ENCODE peak calls at places on chromosome 5, in seven cellular contexts. X is thoracic aorta, Y is endothelial cell, G is Calu3, I is bronchial epithelial cell, F is tibial nerve, L is cardiac muscle cell. R is an unnamed sample.

GRCh38 chr5:149762958-149763630 is 33.0 kb downstream of the PPARGC1B start:
- DNase-seq in X (no peak), Y (no peak), G (no peak), I (no peak), F (no peak), L (no peak), R (no peak)

GRCh38 chr5:80238778-80239679 is 16.8 kb downstream of the SERINC5 start:
- DNase-seq in X (no peak), Y (no peak), G (peak; percentile 25), I (no peak), F (peak; percentile 68), L (peak; percentile 75), R (peak; percentile 43)

GRCh38 chr5:153352685-153353219 is 137.7 kb upstream of the GRIA1 start:
- DNase-seq in X (no peak), Y (no peak), G (peak; percentile 12), I (peak; percentile 15), F (no peak), L (no peak), R (no peak)

GRCh38 chr5:3155029-3155428 is 403.6 kb upstream of the IRX2 start:
- DNase-seq in X (no peak), Y (no peak), G (no peak), I (no peak), F (no peak), L (no peak), R (no peak)

GRCh38 chr5:109961755-109962154 is 272.0 kb downstream of the MAN2A1 start:
- DNase-seq in X (no peak), Y (no peak), G (no peak), I (no peak), F (no peak), L (no peak), R (no peak)

GRCh38 chr5:97550164-97550563 is 367.1 kb upstream of the RIOK2 start:
- DNase-seq in X (no peak), Y (no peak), G (no peak), I (peak; percentile 75), F (no peak), L (peak; percentile 37), R (no peak)

GRCh38 chr5:80246995-80247729 is 8.7 kb downstream of the SERINC5 start:
- DNase-seq in X (peak; percentile 65), Y (peak; percentile 25), G (peak; percentile 79), I (peak; percentile 98), F (peak; percentile 42), L (peak; percentile 91), R (no peak)

GRCh38 chr5:173866249-173867172 is 21.6 kb upstream of the CPEB4 start:
- DNase-seq in X (no peak), Y (no peak), G (no peak), I (no peak), F (no peak), L (no peak), R (no peak)

GRCh38 chr5:151274666-151275065 is 21.7 kb downstream of the GM2A start:
- DNase-seq in X (no peak), Y (no peak), G (peak; percentile 50), I (peak; percentile 57), F (no peak), L (no peak), R (no peak)

GRCh38 chr5:66247176-66247960 is 103.3 kb downstream of the SREK1 start:
- DNase-seq in X (no peak), Y (no peak), G (no peak), I (peak; percentile 89), F (no peak), L (peak; percentile 78), R (no peak)

GRCh38 chr5:136215812-136216211 is 22.9 kb upstream of the SMIM32 start:
- DNase-seq in X (no peak), Y (no peak), G (no peak), I (no peak), F (no peak), L (no peak), R (no peak)

GRCh38 chr5:171705036-171705435 is 80.6 kb upstream of the SMIM23 start:
- DNase-seq in X (no peak), Y (no peak), G (no peak), I (no peak), F (no peak), L (no peak), R (no peak)

GRCh38 chr5:115939059-115939458 is 23.2 kb upstream of the LVRN start:
- DNase-seq in X (no peak), Y (no peak), G (no peak), I (no peak), F (no peak), L (no peak), R (no peak)

GRCh38 chr5:17305964-17306725 is 88.7 kb downstream of the BASP1 start:
- DNase-seq in X (no peak), Y (no peak), G (peak; percentile 26), I (peak; percentile 87), F (peak; percentile 34), L (peak; percentile 82), R (peak; percentile 43)

GRCh38 chr5:10689391-10690081 is 71.5 kb downstream of the DAP start:
- DNase-seq in X (no peak), Y (peak; percentile 56), G (peak; percentile 34), I (no peak), F (no peak), L (peak; percentile 36), R (no peak)

GRCh38 chr5:177302354-177303110 is 987 bp downstream of the RAB24 start:
- DNase-seq in X (no peak), Y (no peak), G (no peak), I (no peak), F (no peak), L (peak; percentile 22), R (peak; percentile 36)

GRCh38 chr5:177304392-177305119 is 957 bp downstream of the PRELID1 start:
- DNase-seq in X (no peak), Y (no peak), G (no peak), I (peak; percentile 38), F (no peak), L (no peak), R (peak; percentile 39)

GRCh38 chr5:177303925-177304391 is 359 bp downstream of the PRELID1 start:
- DNase-seq in X (no peak), Y (no peak), G (no peak), I (no peak), F (no peak), L (peak; percentile 25), R (no peak)

GRCh38 chr5:177301503-177302165 is 1.9 kb downstream of the RAB24 start:
- DNase-seq in X (no peak), Y (no peak), G (peak; percentile 86), I (peak; percentile 96), F (no peak), L (no peak), R (no peak)

DNA sequence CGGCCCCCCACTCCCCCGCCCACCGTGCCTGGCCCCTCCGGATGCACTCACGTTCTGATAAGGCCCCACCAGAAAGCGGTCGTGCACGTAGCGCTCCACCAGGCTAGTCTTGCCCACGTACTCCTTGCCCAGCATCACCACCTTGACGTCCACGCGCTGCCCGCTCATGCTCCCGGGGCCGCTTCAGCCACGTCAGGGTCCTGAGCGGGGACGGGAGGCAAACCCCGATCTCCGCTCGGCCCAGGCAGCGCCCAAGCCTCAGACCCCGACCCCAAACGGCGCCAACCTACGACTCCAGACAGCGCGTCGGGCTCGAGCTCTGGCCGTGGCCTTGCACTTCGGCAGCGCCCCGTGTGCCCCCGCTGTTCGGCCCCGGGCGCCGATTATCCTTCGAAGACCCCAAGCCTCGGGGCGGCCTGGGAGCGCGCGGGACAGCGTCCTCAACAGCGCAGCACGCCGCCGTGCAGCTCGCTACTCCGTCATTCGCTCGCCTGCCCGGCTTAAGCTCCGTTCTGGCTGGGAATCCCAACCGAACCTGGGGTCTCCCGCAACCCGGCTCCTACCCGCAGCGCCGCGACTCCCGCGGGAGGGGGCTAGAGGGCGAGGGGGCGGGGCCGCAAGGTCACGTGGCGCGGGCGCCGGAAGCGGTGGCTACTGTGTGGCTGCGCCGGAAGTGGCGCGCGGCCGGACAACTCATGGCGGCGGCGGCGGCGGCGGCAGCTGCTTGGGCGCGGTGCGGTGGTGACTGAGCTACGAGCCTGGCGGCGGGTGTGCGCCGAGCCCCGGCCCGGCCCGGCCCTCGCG is at the start of the genes PRELID1 and RAB24:
- DNase-seq in X (peak; percentile 62), Y (peak; percentile 92), G (peak; percentile 96), I (peak; percentile 47), F (peak; percentile 87), L (peak; percentile 86), R (peak; percentile 84)
- TF ChIP-seq CTCF in X (no peak), Y (no peak), G (peak; percentile 74), I (peak; percentile 51), F (peak; percentile 45), L (peak; percentile 40), R (no peak)

DNA sequence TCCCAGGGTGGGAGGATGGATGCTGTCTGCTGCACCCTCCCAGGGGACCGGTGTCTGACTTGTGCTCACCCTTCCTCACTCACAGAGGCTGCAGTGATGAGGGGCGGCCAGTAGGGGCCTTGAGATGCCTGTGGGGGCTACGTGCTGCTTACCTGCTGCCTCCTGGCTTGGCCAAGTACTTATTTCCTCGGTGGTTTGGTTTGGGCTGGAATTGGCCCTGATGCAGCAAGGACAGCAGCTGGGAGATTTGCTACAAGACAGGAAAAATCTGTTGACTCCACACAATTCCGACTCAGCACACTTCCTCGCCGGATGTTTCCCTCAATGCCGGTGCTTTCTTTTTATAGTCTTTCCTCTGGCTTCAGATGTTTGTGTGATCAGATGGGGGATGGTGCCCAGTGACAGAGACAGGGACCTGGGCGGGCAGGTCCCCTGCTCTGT is 6.6 kb downstream of the PCDH12 start:
- DNase-seq in X (no peak), Y (peak; percentile 70), G (peak; percentile 47), I (no peak), F (no peak), L (peak; percentile 19), R (no peak)
- TF ChIP-seq CTCF in X (no peak), Y (peak; percentile 63), G (peak; percentile 58), I (peak; percentile 33), F (no peak), L (peak; percentile 56), R (peak; percentile 64)

DNA sequence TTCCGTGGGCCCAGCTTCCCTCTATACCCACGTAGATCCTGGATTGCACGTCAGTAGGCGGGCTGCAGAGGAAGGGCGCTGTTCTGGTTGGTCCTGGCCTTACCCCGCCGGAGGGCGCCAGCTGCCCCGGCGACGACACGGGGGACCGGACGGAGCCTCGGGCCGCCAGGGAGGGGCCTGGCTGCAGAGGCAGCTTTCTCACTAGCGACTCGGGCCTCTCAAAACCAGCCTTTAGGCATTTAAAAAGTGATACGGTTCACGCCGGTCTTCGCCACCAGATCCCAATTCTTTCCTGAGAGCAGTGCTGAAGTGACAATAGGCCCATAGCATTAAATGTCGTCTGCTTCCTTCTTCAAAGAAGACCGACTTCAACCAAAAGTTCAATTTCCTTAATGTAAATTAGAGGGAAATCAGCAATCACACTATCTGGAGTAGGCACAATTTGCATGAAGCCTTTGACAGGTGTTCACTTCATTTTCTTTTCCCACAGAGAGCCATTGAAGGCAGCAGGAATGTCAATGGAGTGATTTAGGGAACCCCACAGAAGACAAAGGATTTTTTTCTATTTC is 17.6 kb upstream of the UBE2D2 start:
- DNase-seq in X (no peak), Y (peak; percentile 76), G (no peak), I (no peak), F (peak; percentile 14), L (peak; percentile 59), R (peak; percentile 46)
- TF ChIP-seq CTCF in X (no peak), Y (no peak), G (no peak), I (peak; percentile 13), F (no peak), L (peak; percentile 38), R (no peak)

DNA sequence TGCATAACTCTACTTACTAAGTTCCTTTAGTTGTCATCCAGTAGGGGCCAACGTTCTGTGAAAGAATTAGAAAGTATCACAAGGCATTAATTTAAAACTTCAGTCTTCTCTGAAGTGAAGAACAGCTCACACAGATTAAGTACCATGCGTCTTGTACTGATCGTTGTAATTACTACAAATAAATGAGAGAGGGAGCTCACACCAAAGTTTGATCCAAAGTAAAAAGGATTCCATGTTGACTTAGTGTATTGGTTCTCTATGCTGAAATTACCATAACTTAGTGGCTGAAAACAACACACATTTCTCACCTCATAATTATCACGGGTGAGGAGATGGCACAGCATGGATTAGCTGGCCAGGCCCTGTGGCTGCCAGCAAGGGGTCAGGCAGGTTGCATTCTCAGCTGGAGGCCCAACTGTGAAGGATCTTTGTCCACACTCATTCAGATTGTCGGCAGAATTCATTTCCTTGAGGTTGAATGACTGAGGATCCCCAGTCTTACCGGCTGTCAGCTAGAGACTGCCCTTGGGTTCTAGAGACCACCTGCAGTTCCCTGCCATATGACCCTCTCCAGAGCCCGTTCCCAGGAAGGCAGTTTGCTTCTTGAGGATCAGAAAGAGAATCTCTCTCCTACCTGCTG is 169.1 kb downstream of the YTHDC2 start:
- DNase-seq in X (no peak), Y (no peak), G (no peak), I (peak; percentile 31), F (no peak), L (peak; percentile 21), R (no peak)
- TF ChIP-seq CTCF in X (no peak), Y (peak; percentile 15), G (no peak), I (peak; percentile 15), F (no peak), L (no peak), R (peak; percentile 15)

R was measured in mesothelial cell of epicardium.